ENCODE peak calls at places on chromosomes 1 and 21, in ten cellular contexts. J, U, S, P, L, X, W, O, G and D are unnamed samples.

GRCh38 chr21:45599146-45599581 is 44.4 kb upstream of the PCBP3 start:
- DNase-seq in J (no peak), U (no peak), S (no peak), P (no peak), L (no peak), X (peak), W (no peak), O (peak), G (no peak), D (no peak)

GRCh38 chr1:114079596-114080190 is 74.0 kb downstream of the SYT6 start:
- DNase-seq in J (no peak), U (no peak), S (no peak), P (no peak), L (no peak), X (no peak), W (no peak), O (no peak), G (no peak), D (no peak)

GRCh38 chr1:177898377-177898648 is 71.5 kb downstream of the SEC16B start:
- DNase-seq in J (no peak), U (no peak), S (no peak), P (no peak), L (no peak), X (no peak), W (no peak), O (no peak), G (no peak), D (no peak)

GRCh38 chr1:63454269-63454668 is 68.8 kb downstream of the ITGB3BP start:
- DNase-seq in J (no peak), U (no peak), S (no peak), P (no peak), L (no peak), X (no peak), W (peak), O (no peak), G (no peak), D (no peak)

GRCh38 chr1:93846929-93847810 is 31.8 kb downstream of the DNTTIP2 start:
- DNase-seq in J (peak), U (peak), S (peak), P (no peak), L (peak), X (peak), W (peak), O (peak), G (peak), D (peak)

GRCh38 chr21:33817663-33818433 is 97.8 kb downstream of the ATP5PO start:
- DNase-seq in J (no peak), U (no peak), S (no peak), P (no peak), L (no peak), X (no peak), W (no peak), O (no peak), G (no peak), D (no peak)

GRCh38 chr1:169860187-169860586 is 33.5 kb downstream of the SCYL3 start:
- DNase-seq in J (no peak), U (no peak), S (no peak), P (no peak), L (no peak), X (no peak), W (no peak), O (no peak), G (no peak), D (no peak)

GRCh38 chr1:234618726-234619049 is 8.7 kb upstream of the IRF2BP2 start:
- DNase-seq in J (no peak), U (no peak), S (no peak), P (no peak), L (no peak), X (no peak), W (no peak), O (no peak), G (no peak), D (no peak)

GRCh38 chr1:109765896-109766615 is 2.3 kb upstream of the EPS8L3 start:
- DNase-seq in J (no peak), U (peak), S (no peak), P (no peak), L (no peak), X (peak), W (no peak), O (peak), G (no peak), D (peak)

GRCh38 chr1:116763787-116764465 is 9.7 kb downstream of the CD2 start:
- DNase-seq in J (no peak), U (peak), S (no peak), P (no peak), L (peak), X (no peak), W (peak), O (no peak), G (no peak), D (no peak)
- TF ChIP-seq CTCF in J (peak), U (peak), S (peak), P (peak), L (peak), X (peak), W (peak), O (peak), G (no peak), D (no peak)

DNA sequence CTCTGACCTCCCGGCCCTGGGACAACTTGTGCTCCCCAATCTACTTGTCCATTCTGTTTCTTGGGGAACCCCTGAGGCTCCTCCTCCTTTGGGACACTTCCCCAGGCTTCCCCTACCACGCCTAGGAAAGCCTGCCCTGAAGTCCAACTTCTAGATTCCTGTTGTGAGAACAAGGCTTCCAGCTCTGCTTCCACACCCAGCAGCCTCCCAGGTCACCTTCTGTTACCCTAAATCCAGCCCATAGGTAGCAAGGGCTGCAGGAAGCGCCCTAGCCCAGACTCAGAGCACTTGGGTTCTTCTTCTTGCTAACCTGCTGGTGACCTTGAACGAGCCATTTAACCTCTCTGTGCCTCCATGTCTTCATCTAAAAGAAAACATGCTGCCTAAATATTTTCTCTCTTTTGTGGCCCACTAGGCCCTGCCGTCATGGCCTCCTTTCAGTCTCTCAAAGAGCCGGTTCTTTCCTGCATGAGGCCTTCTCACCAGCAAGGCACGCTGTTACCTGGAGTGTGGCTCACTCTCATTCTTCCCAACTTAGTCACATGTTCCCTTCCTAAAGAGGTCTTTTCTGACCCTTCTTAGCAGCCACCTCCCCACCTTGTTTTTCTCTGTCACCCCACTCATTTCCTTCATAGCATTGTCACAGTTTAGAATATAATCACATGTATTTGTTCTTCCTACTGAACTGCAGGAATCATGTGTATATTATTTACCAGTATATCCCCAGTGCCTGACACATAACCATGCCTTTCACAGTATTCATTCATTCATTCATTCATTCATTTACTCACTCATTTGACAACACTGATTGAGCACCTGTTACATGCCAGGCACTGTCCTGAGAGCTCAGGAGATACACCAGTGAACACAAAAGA is 1.4 kb downstream of the CAPN2 start:
- DNase-seq in J (peak), U (no peak), S (no peak), P (no peak), L (no peak), X (no peak), W (peak), O (no peak), G (no peak), D (no peak)
- H3K4me3 ChIP-seq in J (peak), U (peak), S (peak), P (peak), L (peak), X (peak), W (peak), O (peak), G (peak), D (peak)

DNA sequence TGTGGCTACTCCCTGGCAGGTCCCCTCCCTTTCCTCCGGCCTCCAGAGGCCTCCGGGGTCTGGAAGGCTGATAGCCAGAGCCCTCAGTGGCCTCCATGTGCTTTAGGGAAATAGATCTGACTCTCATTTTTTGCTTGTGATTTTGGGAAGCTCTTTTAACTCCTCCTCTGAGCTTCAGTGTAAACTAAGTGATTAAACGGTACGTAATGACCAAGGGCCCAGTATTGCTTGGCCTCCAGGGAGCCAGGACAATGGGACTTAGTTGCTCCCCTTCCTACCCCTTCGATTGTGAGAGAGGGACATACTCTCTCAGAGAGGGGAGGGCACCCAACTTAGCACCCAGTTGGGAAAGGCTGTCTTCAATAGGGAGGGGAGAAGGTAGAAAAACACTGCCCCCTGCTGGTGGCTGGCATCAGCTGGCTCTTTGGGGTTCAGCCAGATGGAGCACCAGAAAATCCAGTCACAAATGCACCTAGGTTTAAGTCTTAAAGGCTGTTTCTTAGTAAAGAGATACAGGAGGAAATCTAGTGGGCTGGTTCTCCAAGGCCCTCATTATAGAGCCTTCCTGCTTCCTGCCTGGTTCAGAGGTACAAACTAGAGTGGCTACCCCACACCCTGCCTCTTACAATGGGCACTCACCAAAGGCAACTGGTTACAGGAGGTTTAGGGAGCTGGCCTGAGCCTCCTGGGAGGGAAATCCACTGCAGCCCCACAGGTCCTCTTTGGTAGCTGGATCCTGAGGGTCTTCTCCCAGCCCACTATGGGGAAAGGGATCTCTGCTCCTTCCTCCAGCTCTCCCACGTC is 28.6 kb downstream of the EIF2D start:
- DNase-seq in J (peak), U (peak), S (peak), P (peak), L (peak), X (no peak), W (peak), O (peak), G (peak), D (peak)
- H3K27ac ChIP-seq in J (no peak), U (peak), S (no peak), P (no peak), L (no peak), X (no peak), W (no peak), O (no peak), G (no peak), D (no peak)

GRCh38 chr1:221851341-221851740 is 109.5 kb upstream of the DUSP10 start:
- DNase-seq in J (no peak), U (no peak), S (no peak), P (no peak), L (no peak), X (no peak), W (no peak), O (no peak), G (no peak), D (no peak)

GRCh38 chr1:221855156-221855555 is 113.3 kb upstream of the DUSP10 start:
- DNase-seq in J (no peak), U (no peak), S (no peak), P (no peak), L (no peak), X (no peak), W (no peak), O (no peak), G (no peak), D (no peak)

GRCh38 chr1:221858758-221859157 is 116.9 kb upstream of the DUSP10 start:
- DNase-seq in J (peak), U (no peak), S (peak), P (no peak), L (no peak), X (no peak), W (no peak), O (no peak), G (no peak), D (no peak)

GRCh38 chr1:221850788-221851187 is 108.9 kb upstream of the DUSP10 start:
- DNase-seq in J (no peak), U (no peak), S (no peak), P (no peak), L (no peak), X (no peak), W (no peak), O (no peak), G (no peak), D (no peak)

GRCh38 chr1:221856188-221857093 is 114.6 kb upstream of the DUSP10 start:
- DNase-seq in J (peak), U (no peak), S (peak), P (no peak), L (no peak), X (no peak), W (no peak), O (no peak), G (no peak), D (no peak)
- TF ChIP-seq CTCF in J (no peak), U (no peak), S (no peak), P (no peak), L (no peak), X (no peak), W (no peak), O (no peak), G (no peak), D (no peak)

DNA sequence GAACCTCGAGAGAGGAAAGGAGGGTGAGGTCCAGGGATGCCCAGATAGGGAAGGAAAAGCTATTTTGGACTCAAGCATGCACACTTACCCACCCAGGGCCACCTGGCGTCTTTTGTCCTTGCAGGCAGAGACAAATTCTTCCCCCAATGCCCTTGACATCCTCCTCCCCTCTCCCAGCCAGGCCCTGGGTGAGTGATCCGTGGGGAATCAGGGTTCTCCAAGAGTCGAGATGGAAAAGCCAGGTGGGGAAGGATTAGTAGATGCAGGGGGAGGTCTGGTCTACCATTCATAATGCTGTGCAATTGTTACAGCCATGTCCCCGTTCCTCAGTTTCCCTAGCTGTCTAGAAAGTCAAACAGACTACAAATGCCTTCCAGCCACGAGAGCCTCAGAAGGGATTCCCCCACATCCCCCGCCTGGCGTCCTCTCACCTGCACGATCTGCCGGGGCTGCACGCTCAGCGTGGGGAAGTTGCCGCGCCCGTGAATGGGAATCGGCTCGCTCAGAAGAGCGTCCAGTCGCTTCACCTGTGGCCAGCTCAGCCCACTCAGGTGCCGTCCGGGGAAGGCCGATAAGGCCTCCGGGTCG is 580 bp downstream of the TENT5B start:
- DNase-seq in J (no peak), U (no peak), S (no peak), P (no peak), L (no peak), X (no peak), W (no peak), O (no peak), G (no peak), D (no peak)
- H3K4me3 ChIP-seq in J (peak), U (peak), S (peak), P (peak), L (peak), X (peak), W (no peak), O (peak), G (peak), D (peak)

GRCh38 chr1:38431669-38432376 is 385.2 kb upstream of the POU3F1 start:
- DNase-seq in J (no peak), U (no peak), S (no peak), P (no peak), L (peak), X (no peak), W (no peak), O (no peak), G (no peak), D (no peak)
- H3K27ac ChIP-seq in J (no peak), U (no peak), S (no peak), P (no peak), L (no peak), X (no peak), W (no peak), O (no peak), G (no peak), D (no peak)

GRCh38 chr1:43773821-43774220 is 66.5 kb downstream of the ST3GAL3 start:
- DNase-seq in J (no peak), U (no peak), S (no peak), P (no peak), L (no peak), X (no peak), W (no peak), O (no peak), G (no peak), D (no peak)
- TF ChIP-seq CTCF in J (no peak), U (no peak), S (no peak), P (no peak), L (no peak), X (no peak), W (no peak), O (no peak), G (no peak), D (no peak)

DNA sequence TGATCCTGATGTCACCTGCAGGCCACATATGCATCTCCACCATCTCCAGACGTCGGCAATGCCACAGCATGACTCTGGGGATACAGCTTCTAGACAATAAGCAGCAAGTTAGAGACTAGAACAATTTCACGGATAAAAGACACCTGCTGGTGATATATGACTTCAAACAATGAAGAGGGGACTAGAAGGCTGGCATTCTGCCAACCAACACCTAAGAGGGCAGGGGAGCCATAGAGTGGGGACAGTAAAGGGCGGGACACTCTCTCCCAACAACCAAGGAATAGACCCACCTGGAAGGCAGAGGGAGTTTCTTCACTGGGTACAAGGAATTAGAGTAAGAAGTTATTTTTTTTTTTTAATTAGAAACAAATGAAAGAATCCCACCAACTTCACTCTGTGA is 126.8 kb downstream of the SIM2 start:
- DNase-seq in J (no peak), U (no peak), S (no peak), P (no peak), L (no peak), X (no peak), W (no peak), O (no peak), G (no peak), D (no peak)
- H3K4me3 ChIP-seq in J (no peak), U (no peak), S (no peak), P (no peak), L (no peak), X (no peak), W (no peak), O (no peak), G (no peak), D (no peak)